ENCODE peak calls at places on chromosomes 7 and 10, in ten cellular contexts. Z, X, S, Y, J, U, O, A, V and B are unnamed samples.

GRCh38 chr10:19563424-19564141 is 252.6 kb upstream of the PLXDC2 start:
- DNase-seq in Z (no peak), X (no peak), S (peak; percentile 82), Y (no peak), J (no peak), U (no peak), O (no peak), A (no peak), V (no peak), B (peak; percentile 4)

GRCh38 chr10:59885430-59886134 is 20.8 kb downstream of the CCDC6 start:
- DNase-seq in Z (no peak), X (no peak), S (no peak), Y (peak; percentile 48), J (no peak), U (no peak), O (no peak), A (no peak), V (no peak), B (no peak)

GRCh38 chr7:155356323-155357105 is 58.8 kb downstream of the INSIG1 start:
- DNase-seq in Z (peak; percentile 61), X (no peak), S (no peak), Y (peak; percentile 65), J (peak; percentile 18), U (no peak), O (no peak), A (no peak), V (no peak), B (no peak)

GRCh38 chr7:47968852-47969774 is 10.3 kb downstream of the HUS1 start:
- DNase-seq in Z (peak; percentile 90), X (no peak), S (no peak), Y (peak; percentile 83), J (peak; percentile 64), U (peak; percentile 59), O (peak; percentile 56), A (peak; percentile 78), V (peak; percentile 69), B (peak; percentile 73)

GRCh38 chr10:131655101-131655849 is 245.5 kb upstream of the PPP2R2D start:
- DNase-seq in Z (no peak), X (peak; percentile 58), S (peak; percentile 66), Y (no peak), J (no peak), U (peak; percentile 25), O (no peak), A (no peak), V (no peak), B (no peak)

GRCh38 chr7:134083766-134084487 is 43.2 kb upstream of the LRGUK start:
- DNase-seq in Z (no peak), X (no peak), S (no peak), Y (no peak), J (peak; percentile 46), U (no peak), O (no peak), A (no peak), V (no peak), B (peak; percentile 12)

GRCh38 chr10:128695326-128695725 is 569.1 kb upstream of the MKI67 start:
- DNase-seq in Z (no peak), X (no peak), S (no peak), Y (no peak), J (no peak), U (no peak), O (no peak), A (no peak), V (no peak), B (no peak)

GRCh38 chr7:80018941-80019808 is 115.5 kb upstream of the GNAI1 start:
- DNase-seq in Z (peak; percentile 74), X (no peak), S (no peak), Y (peak; percentile 88), J (peak; percentile 70), U (peak; percentile 31), O (no peak), A (peak; percentile 30), V (peak; percentile 71), B (peak; percentile 62)

GRCh38 chr7:3154317-3154716 is 110.7 kb upstream of the CARD11 start:
- DNase-seq in Z (no peak), X (peak; percentile 41), S (no peak), Y (no peak), J (no peak), U (no peak), O (no peak), A (no peak), V (no peak), B (no peak)

GRCh38 chr7:3156508-3156907 is 112.8 kb upstream of the CARD11 start:
- DNase-seq in Z (no peak), X (peak; percentile 40), S (no peak), Y (no peak), J (no peak), U (no peak), O (no peak), A (no peak), V (no peak), B (no peak)

GRCh38 chr7:3153118-3153517 is 109.5 kb upstream of the CARD11 start:
- DNase-seq in Z (no peak), X (no peak), S (no peak), Y (no peak), J (no peak), U (no peak), O (no peak), A (no peak), V (no peak), B (no peak)

GRCh38 chr7:3152714-3153113 is 109.0 kb upstream of the CARD11 start:
- DNase-seq in Z (no peak), X (peak; percentile 20), S (no peak), Y (no peak), J (no peak), U (no peak), O (no peak), A (no peak), V (no peak), B (no peak)

DNA sequence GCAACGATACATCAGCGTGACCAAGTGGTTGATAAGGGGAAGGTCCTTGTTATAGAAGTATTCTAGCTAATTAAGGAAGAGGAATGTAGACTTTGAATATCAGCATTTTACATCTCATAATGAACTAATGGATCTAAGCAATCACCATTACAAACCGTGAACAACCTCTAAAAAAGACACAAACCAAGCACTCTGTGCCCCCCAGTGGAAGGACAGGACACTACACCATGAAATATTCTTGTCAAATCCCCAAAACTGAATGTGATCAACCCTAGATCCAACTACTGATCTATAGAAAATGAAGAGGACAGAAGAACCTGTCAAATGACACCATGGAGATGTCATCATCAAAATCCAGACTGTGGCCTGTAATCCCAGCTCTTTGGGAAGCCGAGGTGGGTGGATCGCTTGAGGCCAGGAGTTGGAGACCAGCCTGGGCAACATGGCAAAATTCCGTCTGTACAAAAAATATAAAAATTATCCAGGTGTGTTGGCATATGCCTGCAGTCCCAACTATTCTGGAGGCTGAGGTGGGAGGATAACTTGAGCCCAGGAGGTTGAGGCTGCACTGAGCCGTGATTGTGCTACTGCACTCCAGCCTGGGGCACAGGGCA is 111.3 kb upstream of the CARD11 start:
- DNase-seq in Z (peak; percentile 57), X (peak; percentile 60), S (no peak), Y (peak; percentile 54), J (peak; percentile 55), U (peak; percentile 45), O (no peak), A (peak; percentile 42), V (peak; percentile 29), B (peak; percentile 68)
- H3K4me3 ChIP-seq in Z (no peak overlapping the region), X (no peak overlapping the region), S (no peak overlapping the region), Y (no peak overlapping the region), J (no peak overlapping the region), U (no peak overlapping the region), O (no peak overlapping the region), A (no peak overlapping the region), V (no peak overlapping the region), B (no peak overlapping the region)

GRCh38 chr7:22724861-22725260 is 2.1 kb upstream of the IL6 start:
- DNase-seq in Z (no peak), X (no peak), S (no peak), Y (no peak), J (no peak), U (no peak), O (no peak), A (no peak), V (no peak), B (peak; percentile 17)

GRCh38 chr7:22723171-22723601 is 3.8 kb upstream of the IL6 start:
- DNase-seq in Z (no peak), X (peak; percentile 83), S (peak; percentile 94), Y (no peak), J (peak; percentile 67), U (peak; percentile 33), O (peak; percentile 73), A (peak; percentile 46), V (no peak), B (peak; percentile 49)

GRCh38 chr7:22720791-22721786 is 5.9 kb upstream of the IL6 start:
- DNase-seq in Z (no peak), X (no peak), S (peak; percentile 42), Y (no peak), J (no peak), U (no peak), O (no peak), A (no peak), V (no peak), B (no peak)

GRCh38 chr7:22723642-22724041 is 3.4 kb upstream of the IL6 start:
- DNase-seq in Z (no peak), X (peak; percentile 75), S (no peak), Y (no peak), J (peak; percentile 60), U (no peak), O (peak; percentile 52), A (no peak), V (no peak), B (peak; percentile 71)

GRCh38 chr7:22722596-22722995 is 4.4 kb upstream of the IL6 start:
- DNase-seq in Z (no peak), X (no peak), S (peak; percentile 20), Y (no peak), J (no peak), U (no peak), O (no peak), A (no peak), V (no peak), B (no peak)
- H3K4me3 ChIP-seq in Z (no peak overlapping the region), X (no peak overlapping the region), S (no peak overlapping the region), Y (no peak overlapping the region), J (no peak overlapping the region), U (no peak overlapping the region), O (no peak overlapping the region), A (no peak overlapping the region), V (no peak overlapping the region), B (no peak overlapping the region)

DNA sequence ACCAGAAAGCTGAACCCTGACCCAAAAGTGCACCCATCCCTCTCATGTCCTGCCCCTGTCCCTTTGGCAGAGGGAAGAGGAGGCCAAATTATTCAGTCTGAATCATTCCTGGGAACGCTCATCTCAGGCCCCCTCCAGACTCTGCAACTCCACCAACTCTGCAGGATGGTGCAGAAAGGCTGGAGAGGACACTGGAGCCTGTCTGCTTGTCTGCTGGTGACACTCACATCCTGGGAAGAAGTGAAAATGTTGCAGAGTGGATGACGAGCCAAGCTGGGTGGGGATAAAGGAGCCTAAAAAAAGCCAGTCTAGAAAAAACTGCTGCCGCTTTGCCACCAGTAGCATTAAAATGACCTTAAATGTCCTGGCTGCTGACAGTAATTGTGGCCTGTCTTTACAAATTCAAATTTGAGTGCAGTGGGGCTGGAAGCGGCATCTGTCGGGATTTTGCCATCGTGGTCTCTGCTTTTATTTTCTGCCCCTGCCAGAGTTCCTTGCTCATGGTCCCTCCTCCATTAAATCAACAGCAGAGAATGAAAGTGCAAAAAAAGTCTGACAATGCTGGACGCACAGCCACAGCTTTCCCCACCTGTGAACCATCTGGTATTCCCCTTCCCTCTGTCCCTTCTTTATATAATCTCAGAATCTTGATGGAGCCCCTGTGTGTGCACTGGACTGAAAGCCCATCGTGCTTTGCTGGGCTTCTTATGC is 63.9 kb downstream of the STK17A start:
- DNase-seq in Z (peak; percentile 62), X (no peak), S (no peak), Y (peak; percentile 31), J (peak; percentile 50), U (no peak), O (no peak), A (no peak), V (no peak), B (peak; percentile 45)
- H3K4me3 ChIP-seq in Z (no peak overlapping the region), X (no peak overlapping the region), S (no peak overlapping the region), Y (no peak overlapping the region), J (no peak overlapping the region), U (no peak overlapping the region), O (no peak overlapping the region), A (no peak overlapping the region), V (no peak overlapping the region), B (no peak overlapping the region)

GRCh38 chr7:73741600-73741999 is 3.0 kb upstream of the ABHD11 start:
- DNase-seq in Z (no peak), X (no peak), S (no peak), Y (peak; percentile 80), J (no peak), U (no peak), O (no peak), A (no peak), V (no peak), B (no peak)
- H3K4me3 ChIP-seq in Z (no peak overlapping the region), X (no peak overlapping the region), S (no peak overlapping the region), Y (no peak overlapping the region), J (no peak overlapping the region), U (no peak overlapping the region), O (no peak overlapping the region), A (no peak overlapping the region), V (no peak overlapping the region), B (no peak overlapping the region)